ENCODE peak calls at places on chromosomes 1 and 21, in eight cellular contexts. H, B, I, U, K, A, V and E are unnamed samples.

GRCh38 chr1:9111957-9112356 is 16.9 kb downstream of the GPR157 start:
- DNase-seq in H (no peak), B (no peak), I (no peak), U (no peak), K (no peak), A (no peak), V (no peak), E (no peak)

GRCh38 chr1:226608699-226609505 is 60.3 kb downstream of the STUM start:
- DNase-seq in H (no peak), B (peak), I (peak), U (no peak), K (peak), A (peak), V (peak), E (peak)

GRCh38 chr1:196324345-196324744 is 283.9 kb downstream of the KCNT2 start:
- DNase-seq in H (no peak), B (no peak), I (peak), U (no peak), K (no peak), A (no peak), V (no peak), E (no peak)

GRCh38 chr1:28540651-28541050 is 12.2 kb upstream of the TRNAU1AP start:
- DNase-seq in H (no peak), B (no peak), I (no peak), U (no peak), K (no peak), A (no peak), V (no peak), E (no peak)

GRCh38 chr1:111602302-111602701 is 17.3 kb upstream of the RAP1A start:
- DNase-seq in H (no peak), B (no peak), I (no peak), U (no peak), K (no peak), A (no peak), V (no peak), E (no peak)

GRCh38 chr1:56502700-56503245 is 76.6 kb downstream of the PLPP3 start:
- DNase-seq in H (no peak), B (no peak), I (peak), U (no peak), K (peak), A (no peak), V (no peak), E (peak)

GRCh38 chr21:26732442-26733221 is 112.6 kb downstream of the ADAMTS1 start:
- DNase-seq in H (no peak), B (peak), I (peak), U (no peak), K (peak), A (peak), V (peak), E (peak)

GRCh38 chr1:224430511-224431113 is 4.0 kb downstream of the WDR26 start:
- DNase-seq in H (no peak), B (no peak), I (peak), U (no peak), K (peak), A (peak), V (no peak), E (peak)

GRCh38 chr1:92816732-92817131 is 15.1 kb upstream of the RPL5 start:
- DNase-seq in H (no peak), B (no peak), I (no peak), U (no peak), K (no peak), A (no peak), V (no peak), E (no peak)

GRCh38 chr1:189211742-189212141 is 1265.9 kb downstream of the BRINP3 start:
- DNase-seq in H (no peak), B (no peak), I (peak), U (no peak), K (no peak), A (no peak), V (no peak), E (no peak)

GRCh38 chr1:88291902-88292301 is 392.2 kb upstream of the PKN2 start:
- DNase-seq in H (no peak), B (no peak), I (no peak), U (no peak), K (no peak), A (no peak), V (no peak), E (no peak)

GRCh38 chr1:10918531-10918930 is 93.9 kb upstream of the TARDBP start:
- DNase-seq in H (no peak), B (peak), I (peak), U (peak), K (peak), A (peak), V (no peak), E (no peak)

GRCh38 chr1:10383630-10384029 is 15.2 kb upstream of the PGD start:
- DNase-seq in H (no peak), B (no peak), I (no peak), U (no peak), K (no peak), A (no peak), V (no peak), E (no peak)

DNA sequence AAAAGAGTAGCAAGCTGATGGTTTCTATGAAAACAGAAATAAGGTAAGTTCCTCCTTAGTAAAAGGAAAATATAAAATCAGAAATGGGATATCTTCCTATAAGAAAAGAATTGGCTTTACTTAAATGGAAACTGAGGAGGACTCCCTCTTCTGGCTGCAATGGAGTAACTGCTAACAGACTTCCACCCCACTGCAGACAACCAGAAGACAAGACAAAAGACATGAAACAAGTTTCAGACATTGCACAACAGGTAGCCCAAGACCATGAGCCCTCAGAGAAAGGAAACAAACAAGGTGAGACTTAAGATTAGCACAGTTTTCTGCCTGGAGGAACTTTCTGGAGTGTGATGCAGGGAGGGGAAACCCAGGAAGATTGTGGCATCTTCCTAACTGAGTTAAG is 17.0 kb upstream of the OLFML2B start:
- DNase-seq in H (no peak), B (no peak), I (peak), U (no peak), K (peak), A (peak), V (no peak), E (peak)
- TF ChIP-seq CTCF in H (no peak), B (peak), I (peak), U (peak), K (peak), A (peak), V (peak), E (peak)

DNA sequence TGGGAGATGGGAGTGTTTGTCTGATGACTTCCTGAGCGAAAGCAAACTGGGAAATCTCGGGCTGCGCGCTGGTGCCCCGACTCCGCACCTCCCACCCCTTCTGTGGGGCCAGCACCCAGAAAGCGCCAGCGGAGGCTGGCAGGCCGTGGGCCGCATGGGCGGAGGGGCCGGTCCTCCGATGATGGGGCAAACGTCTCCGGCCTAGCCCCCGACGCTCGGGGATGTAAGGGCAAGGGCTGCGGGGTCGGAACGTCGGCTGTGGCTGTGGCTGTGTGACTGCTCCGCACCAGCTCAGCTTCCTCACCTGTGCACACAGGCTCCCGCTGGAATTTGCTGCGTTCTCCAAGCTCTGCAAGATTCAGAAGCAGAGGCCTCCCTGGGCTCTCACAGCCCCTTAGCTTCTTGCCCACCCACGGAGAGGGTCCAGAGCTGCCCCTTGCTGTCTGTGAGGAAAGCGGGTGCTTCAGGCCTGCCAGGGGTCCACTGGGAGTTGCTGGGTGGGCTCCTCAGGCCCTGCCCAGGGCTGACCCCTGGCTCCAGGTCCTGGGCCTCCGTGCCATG is 35.0 kb downstream of the COL18A1 start:
- DNase-seq in H (no peak), B (no peak), I (no peak), U (no peak), K (no peak), A (no peak), V (no peak), E (no peak)
- TF ChIP-seq CTCF in H (no peak), B (no peak), I (no peak), U (no peak), K (no peak), A (no peak), V (no peak), E (no peak)

GRCh38 chr21:33019885-33020557 is 5.7 kb upstream of the OLIG2 start:
- DNase-seq in H (no peak), B (no peak), I (no peak), U (no peak), K (no peak), A (no peak), V (no peak), E (no peak)
- TF ChIP-seq CTCF in H (no peak), B (no peak), I (no peak), U (no peak), K (no peak), A (no peak), V (peak), E (no peak)

GRCh38 chr1:221768444-221769066 is 26.7 kb upstream of the DUSP10 start:
- DNase-seq in H (no peak), B (no peak), I (no peak), U (no peak), K (peak), A (no peak), V (no peak), E (no peak)
- TF ChIP-seq CTCF in H (no peak), B (peak), I (no peak), U (no peak), K (no peak), A (no peak), V (no peak), E (peak)

GRCh38 chr1:1360511-1361169 is 2.3 kb upstream of the MXRA8 start:
- DNase-seq in H (peak), B (peak), I (peak), U (peak), K (peak), A (peak), V (no peak), E (peak)

GRCh38 chr1:1361233-1361981 is 3.1 kb upstream of the MXRA8 start:
- DNase-seq in H (no peak), B (no peak), I (no peak), U (no peak), K (no peak), A (no peak), V (no peak), E (no peak)

GRCh38 chr1:1359668-1360468 is 1.5 kb upstream of the MXRA8 start:
- DNase-seq in H (no peak), B (no peak), I (peak), U (peak), K (peak), A (peak), V (no peak), E (peak)

GRCh38 chr1:1364266-1364665 is 5.9 kb upstream of the MXRA8 start:
- DNase-seq in H (no peak), B (no peak), I (no peak), U (no peak), K (no peak), A (no peak), V (no peak), E (no peak)

DNA sequence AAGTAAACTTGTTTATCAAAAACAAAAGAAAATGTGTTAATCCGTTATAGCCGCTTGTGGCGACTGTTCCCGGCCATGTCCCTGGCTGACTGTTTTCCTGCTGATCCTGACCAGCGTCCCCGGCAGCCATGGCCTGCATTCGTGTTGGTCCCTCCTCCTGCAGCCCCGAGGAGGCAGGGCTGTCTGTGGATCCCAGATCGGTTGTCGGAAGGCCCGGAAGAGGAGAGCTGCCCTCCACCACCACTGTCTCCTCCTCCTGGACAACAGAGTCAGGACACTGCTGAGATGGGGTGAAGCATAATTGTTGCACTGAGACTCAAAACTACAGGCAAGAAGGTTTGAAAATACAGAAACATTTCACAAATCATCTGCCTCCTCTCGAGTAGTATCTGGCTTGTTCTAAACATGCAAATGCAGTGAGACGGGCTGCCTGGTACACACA is 3.6 kb upstream of the MXRA8 start:
- DNase-seq in H (no peak), B (peak), I (peak), U (no peak), K (peak), A (peak), V (no peak), E (peak)
- TF ChIP-seq CTCF in H (no peak), B (peak), I (peak), U (peak), K (peak), A (peak), V (no peak), E (peak)

DNA sequence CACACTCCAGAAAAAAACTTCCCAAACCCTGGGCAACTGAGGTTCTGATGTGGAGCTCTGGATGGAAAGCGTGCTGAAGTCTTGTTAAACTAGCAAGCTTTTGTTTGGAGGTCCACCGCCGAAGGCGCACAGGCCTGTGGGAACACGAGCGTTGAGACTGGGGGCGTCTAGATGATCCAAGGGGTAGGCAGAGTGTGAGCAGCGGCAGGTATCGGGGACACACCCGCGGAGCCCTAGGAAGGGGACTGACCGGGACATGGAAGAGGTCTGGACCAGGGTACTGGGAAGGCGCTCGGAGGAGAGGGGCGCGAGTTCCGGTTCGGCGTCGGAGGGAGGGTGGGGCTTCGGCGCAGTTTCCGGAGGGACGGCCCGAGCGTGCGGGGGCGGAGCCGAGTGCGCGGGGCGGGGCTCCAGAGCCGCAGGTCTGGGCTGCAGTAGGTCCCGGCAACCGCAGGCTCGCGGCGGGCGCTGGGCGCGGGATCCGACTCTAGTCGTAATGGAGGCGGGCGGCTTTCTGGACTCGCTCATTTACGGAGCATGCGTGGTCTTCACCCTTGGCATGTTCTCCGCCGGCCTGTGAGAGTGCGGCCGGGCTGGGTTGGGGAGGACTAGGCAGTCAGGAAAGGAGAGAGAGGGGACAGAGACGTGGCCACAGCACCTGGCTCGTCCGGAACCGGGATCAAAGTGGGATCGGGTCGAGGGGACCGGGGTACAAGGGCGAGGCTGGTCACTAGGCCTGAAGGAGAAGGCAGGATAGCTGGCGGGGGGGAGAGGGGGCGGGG is at the start of gene SLC50A1:
- DNase-seq in H (peak), B (peak), I (peak), U (peak), K (peak), A (peak), V (peak), E (peak)
- TF ChIP-seq CTCF in H (peak), B (peak), I (no peak), U (no peak), K (no peak), A (no peak), V (peak), E (no peak)

GRCh38 chr1:218344814-218345672 is at the start of gene TGFB2:
- DNase-seq in H (peak), B (no peak), I (peak), U (no peak), K (peak), A (peak), V (peak), E (peak)
- TF ChIP-seq CTCF in H (peak), B (peak), I (peak), U (peak), K (no peak), A (no peak), V (no peak), E (peak)

GRCh38 chr1:62294211-62294610 is 25.0 kb downstream of the KANK4 start:
- DNase-seq in H (no peak), B (no peak), I (peak), U (no peak), K (no peak), A (no peak), V (peak), E (no peak)
- TF ChIP-seq CTCF in H (no peak), B (no peak), I (peak), U (no peak), K (no peak), A (peak), V (no peak), E (peak)

DNA sequence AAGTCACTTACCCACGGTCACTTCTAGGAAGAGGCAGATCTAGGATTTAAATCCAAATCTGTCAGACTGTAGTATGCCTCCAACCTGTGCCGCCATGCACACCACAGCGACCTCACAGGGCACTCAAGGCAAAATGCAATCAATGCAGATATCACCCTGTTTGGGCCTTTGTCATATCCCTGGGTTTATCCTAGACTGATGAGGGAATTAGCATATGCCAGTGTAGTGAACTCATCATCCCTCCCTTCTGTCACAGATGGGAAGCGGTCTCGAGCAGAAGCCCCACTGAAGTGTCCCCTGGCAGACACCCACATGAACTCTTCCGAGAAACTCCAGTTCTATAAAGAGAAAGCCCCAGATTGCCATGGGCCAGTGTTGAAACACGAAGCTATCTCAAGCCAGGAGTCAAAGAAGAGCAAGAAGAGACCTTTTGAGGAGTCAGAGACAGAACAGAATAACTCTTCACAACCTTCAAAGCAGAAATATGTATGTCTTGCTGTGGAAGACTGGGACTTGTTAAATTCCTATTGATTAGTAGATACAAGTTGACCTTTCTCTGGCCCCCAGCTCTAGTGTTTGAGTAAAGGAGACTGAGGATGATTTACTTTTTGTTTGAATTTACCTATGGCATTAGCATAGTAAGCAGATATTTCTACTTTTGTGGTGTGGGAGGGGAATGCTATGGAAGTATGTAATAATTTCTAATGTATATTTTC is 21.4 kb downstream of the LRRC42 start:
- DNase-seq in H (no peak), B (no peak), I (no peak), U (no peak), K (no peak), A (no peak), V (no peak), E (no peak)
- TF ChIP-seq CTCF in H (no peak), B (no peak), I (no peak), U (no peak), K (no peak), A (no peak), V (no peak), E (no peak)